ENCODE peak calls at places on chromosomes 7 and 10, in nine cellular contexts. One of them, this sample, is unnamed.

GRCh38 chr7:18859331-18859730 is 258.1 kb downstream of the TWIST1 start:
- DNase-seq in activated CD8-positive, alpha-beta memory T cell treated with anti-CD3 and anti-CD28 coated beads for 48 hours: no peak
- DNase-seq in naive thymus-derived CD4-positive, alpha-beta T cell: no peak
- DNase-seq in coronary artery: no peak
- DNase-seq in stimulated activated CD4-positive, alpha-beta T cell treated with anti-CD3 and anti-CD28 coated beads, Interleukin-15, amount 100 ng/mL, for 24 hours: no peak
- DNase-seq in upper lobe of right lung: no peak
- DNase-seq in activated T-cell treated with anti-CD3 and anti-CD28 coated beads for 1 hour: no peak
- DNase-seq in DMS153: no peak
- DNase-seq in NCI-H1694 treated with DMSO at 0.1 percent for 48 hours: no peak
- DNase-seq in this sample: no peak

GRCh38 chr10:63157845-63158624 is 24.9 kb downstream of the NRBF2 start:
- DNase-seq in activated T-cell treated with anti-CD3 and anti-CD28 coated beads for 1 hour: peak; percentile 7
- DNase-seq in stimulated activated CD4-positive, alpha-beta T cell treated with anti-CD3 and anti-CD28 coated beads, Interleukin-15, amount 100 ng/mL, for 24 hours: peak; percentile 41
- DNase-seq in naive thymus-derived CD4-positive, alpha-beta T cell: peak; percentile 61
- DNase-seq in NCI-H1694 treated with DMSO at 0.1 percent for 48 hours: peak; percentile 72
- DNase-seq in DMS153: peak; percentile 59
- DNase-seq in activated CD8-positive, alpha-beta memory T cell treated with anti-CD3 and anti-CD28 coated beads for 48 hours: no peak
- DNase-seq in coronary artery: no peak
- DNase-seq in upper lobe of right lung: no peak
- DNase-seq in this sample: peak; percentile 31

GRCh38 chr10:129522041-129522585 is 55.1 kb downstream of the MGMT start:
- DNase-seq in NCI-H1694 treated with DMSO at 0.1 percent for 48 hours: no peak
- DNase-seq in stimulated activated CD4-positive, alpha-beta T cell treated with anti-CD3 and anti-CD28 coated beads, Interleukin-15, amount 100 ng/mL, for 24 hours: no peak
- DNase-seq in activated CD8-positive, alpha-beta memory T cell treated with anti-CD3 and anti-CD28 coated beads for 48 hours: no peak
- DNase-seq in DMS153: no peak
- DNase-seq in naive thymus-derived CD4-positive, alpha-beta T cell: no peak
- DNase-seq in upper lobe of right lung: no peak
- DNase-seq in coronary artery: no peak
- DNase-seq in activated T-cell treated with anti-CD3 and anti-CD28 coated beads for 1 hour: no peak
- DNase-seq in this sample: no peak

GRCh38 chr7:102974366-102975236 is 61.8 kb downstream of the LRRC17 start:
- DNase-seq in NCI-H1694 treated with DMSO at 0.1 percent for 48 hours: no peak
- DNase-seq in activated T-cell treated with anti-CD3 and anti-CD28 coated beads for 1 hour: no peak
- DNase-seq in DMS153: no peak
- DNase-seq in stimulated activated CD4-positive, alpha-beta T cell treated with anti-CD3 and anti-CD28 coated beads, Interleukin-15, amount 100 ng/mL, for 24 hours: no peak
- DNase-seq in activated CD8-positive, alpha-beta memory T cell treated with anti-CD3 and anti-CD28 coated beads for 48 hours: no peak
- DNase-seq in naive thymus-derived CD4-positive, alpha-beta T cell: no peak
- DNase-seq in upper lobe of right lung: no peak
- DNase-seq in coronary artery: no peak
- DNase-seq in this sample: no peak

GRCh38 chr10:132632851-132633684 is 95.5 kb downstream of the INPP5A start:
- DNase-seq in naive thymus-derived CD4-positive, alpha-beta T cell: no peak
- DNase-seq in DMS153: no peak
- DNase-seq in activated T-cell treated with anti-CD3 and anti-CD28 coated beads for 1 hour: no peak
- DNase-seq in coronary artery: no peak
- DNase-seq in upper lobe of right lung: peak; percentile 44
- DNase-seq in NCI-H1694 treated with DMSO at 0.1 percent for 48 hours: no peak
- DNase-seq in activated CD8-positive, alpha-beta memory T cell treated with anti-CD3 and anti-CD28 coated beads for 48 hours: no peak
- DNase-seq in stimulated activated CD4-positive, alpha-beta T cell treated with anti-CD3 and anti-CD28 coated beads, Interleukin-15, amount 100 ng/mL, for 24 hours: no peak
- DNase-seq in this sample: no peak

GRCh38 chr10:25467861-25468260 is 293.1 kb downstream of the GPR158 start:
- DNase-seq in stimulated activated CD4-positive, alpha-beta T cell treated with anti-CD3 and anti-CD28 coated beads, Interleukin-15, amount 100 ng/mL, for 24 hours: no peak
- DNase-seq in activated CD8-positive, alpha-beta memory T cell treated with anti-CD3 and anti-CD28 coated beads for 48 hours: no peak
- DNase-seq in activated T-cell treated with anti-CD3 and anti-CD28 coated beads for 1 hour: no peak
- DNase-seq in DMS153: no peak
- DNase-seq in naive thymus-derived CD4-positive, alpha-beta T cell: no peak
- DNase-seq in coronary artery: no peak
- DNase-seq in upper lobe of right lung: no peak
- DNase-seq in NCI-H1694 treated with DMSO at 0.1 percent for 48 hours: no peak
- DNase-seq in this sample: no peak

GRCh38 chr10:81081887-81082620 is 544.4 kb downstream of the SH2D4B start:
- DNase-seq in NCI-H1694 treated with DMSO at 0.1 percent for 48 hours: no peak
- DNase-seq in upper lobe of right lung: no peak
- DNase-seq in DMS153: no peak
- DNase-seq in activated CD8-positive, alpha-beta memory T cell treated with anti-CD3 and anti-CD28 coated beads for 48 hours: no peak
- DNase-seq in activated T-cell treated with anti-CD3 and anti-CD28 coated beads for 1 hour: no peak
- DNase-seq in naive thymus-derived CD4-positive, alpha-beta T cell: no peak
- DNase-seq in stimulated activated CD4-positive, alpha-beta T cell treated with anti-CD3 and anti-CD28 coated beads, Interleukin-15, amount 100 ng/mL, for 24 hours: no peak
- DNase-seq in coronary artery: no peak
- DNase-seq in this sample: no peak

GRCh38 chr7:116218051-116218645 is 7.8 kb downstream of the TES start:
- DNase-seq in stimulated activated CD4-positive, alpha-beta T cell treated with anti-CD3 and anti-CD28 coated beads, Interleukin-15, amount 100 ng/mL, for 24 hours: no peak
- DNase-seq in coronary artery: no peak
- DNase-seq in activated CD8-positive, alpha-beta memory T cell treated with anti-CD3 and anti-CD28 coated beads for 48 hours: no peak
- DNase-seq in upper lobe of right lung: no peak
- DNase-seq in activated T-cell treated with anti-CD3 and anti-CD28 coated beads for 1 hour: no peak
- DNase-seq in DMS153: peak; percentile 64
- DNase-seq in NCI-H1694 treated with DMSO at 0.1 percent for 48 hours: no peak
- DNase-seq in naive thymus-derived CD4-positive, alpha-beta T cell: no peak
- DNase-seq in this sample: no peak

GRCh38 chr10:97278491-97278989 is 13.9 kb downstream of the ARHGAP19 start:
- DNase-seq in DMS153: peak; percentile 37
- DNase-seq in stimulated activated CD4-positive, alpha-beta T cell treated with anti-CD3 and anti-CD28 coated beads, Interleukin-15, amount 100 ng/mL, for 24 hours: no peak
- DNase-seq in activated T-cell treated with anti-CD3 and anti-CD28 coated beads for 1 hour: no peak
- DNase-seq in naive thymus-derived CD4-positive, alpha-beta T cell: peak; percentile 50
- DNase-seq in NCI-H1694 treated with DMSO at 0.1 percent for 48 hours: peak; percentile 72
- DNase-seq in upper lobe of right lung: no peak
- DNase-seq in coronary artery: no peak
- DNase-seq in activated CD8-positive, alpha-beta memory T cell treated with anti-CD3 and anti-CD28 coated beads for 48 hours: no peak
- DNase-seq in this sample: peak; percentile 3

GRCh38 chr7:151795168-151795754 is 81.7 kb downstream of the PRKAG2 start:
- DNase-seq in upper lobe of right lung: peak; percentile 64
- DNase-seq in NCI-H1694 treated with DMSO at 0.1 percent for 48 hours: no peak
- DNase-seq in DMS153: no peak
- DNase-seq in stimulated activated CD4-positive, alpha-beta T cell treated with anti-CD3 and anti-CD28 coated beads, Interleukin-15, amount 100 ng/mL, for 24 hours: peak; percentile 91
- DNase-seq in activated T-cell treated with anti-CD3 and anti-CD28 coated beads for 1 hour: peak; percentile 9
- DNase-seq in activated CD8-positive, alpha-beta memory T cell treated with anti-CD3 and anti-CD28 coated beads for 48 hours: peak; percentile 54
- DNase-seq in naive thymus-derived CD4-positive, alpha-beta T cell: no peak
- DNase-seq in coronary artery: no peak
- DNase-seq in this sample: no peak

GRCh38 chr10:79223001-79223345 is 124.3 kb upstream of the PPIF start:
- DNase-seq in stimulated activated CD4-positive, alpha-beta T cell treated with anti-CD3 and anti-CD28 coated beads, Interleukin-15, amount 100 ng/mL, for 24 hours: no peak
- DNase-seq in activated CD8-positive, alpha-beta memory T cell treated with anti-CD3 and anti-CD28 coated beads for 48 hours: no peak
- DNase-seq in DMS153: no peak
- DNase-seq in activated T-cell treated with anti-CD3 and anti-CD28 coated beads for 1 hour: no peak
- DNase-seq in upper lobe of right lung: no peak
- DNase-seq in NCI-H1694 treated with DMSO at 0.1 percent for 48 hours: peak; percentile 43
- DNase-seq in coronary artery: no peak
- DNase-seq in naive thymus-derived CD4-positive, alpha-beta T cell: no peak
- DNase-seq in this sample: no peak

GRCh38 chr7:136441835-136442234 is 426.6 kb upstream of the CHRM2 start:
- DNase-seq in stimulated activated CD4-positive, alpha-beta T cell treated with anti-CD3 and anti-CD28 coated beads, Interleukin-15, amount 100 ng/mL, for 24 hours: no peak
- DNase-seq in activated T-cell treated with anti-CD3 and anti-CD28 coated beads for 1 hour: no peak
- DNase-seq in activated CD8-positive, alpha-beta memory T cell treated with anti-CD3 and anti-CD28 coated beads for 48 hours: no peak
- DNase-seq in NCI-H1694 treated with DMSO at 0.1 percent for 48 hours: no peak
- DNase-seq in DMS153: no peak
- DNase-seq in naive thymus-derived CD4-positive, alpha-beta T cell: no peak
- DNase-seq in upper lobe of right lung: no peak
- DNase-seq in coronary artery: no peak
- DNase-seq in this sample: no peak

GRCh38 chr10:5894873-5895272 is 4.8 kb downstream of the FBH1 start:
- DNase-seq in activated T-cell treated with anti-CD3 and anti-CD28 coated beads for 1 hour: no peak
- DNase-seq in activated CD8-positive, alpha-beta memory T cell treated with anti-CD3 and anti-CD28 coated beads for 48 hours: no peak
- DNase-seq in coronary artery: no peak
- DNase-seq in DMS153: no peak
- DNase-seq in NCI-H1694 treated with DMSO at 0.1 percent for 48 hours: no peak
- DNase-seq in stimulated activated CD4-positive, alpha-beta T cell treated with anti-CD3 and anti-CD28 coated beads, Interleukin-15, amount 100 ng/mL, for 24 hours: no peak
- DNase-seq in naive thymus-derived CD4-positive, alpha-beta T cell: no peak
- DNase-seq in upper lobe of right lung: no peak
- DNase-seq in this sample: no peak

GRCh38 chr10:70909326-70909935 is 21.1 kb upstream of the PCBD1 start:
- DNase-seq in coronary artery: no peak
- DNase-seq in activated T-cell treated with anti-CD3 and anti-CD28 coated beads for 1 hour: no peak
- DNase-seq in upper lobe of right lung: peak; percentile 47
- DNase-seq in naive thymus-derived CD4-positive, alpha-beta T cell: no peak
- DNase-seq in activated CD8-positive, alpha-beta memory T cell treated with anti-CD3 and anti-CD28 coated beads for 48 hours: no peak
- DNase-seq in stimulated activated CD4-positive, alpha-beta T cell treated with anti-CD3 and anti-CD28 coated beads, Interleukin-15, amount 100 ng/mL, for 24 hours: no peak
- DNase-seq in NCI-H1694 treated with DMSO at 0.1 percent for 48 hours: no peak
- DNase-seq in DMS153: no peak
- DNase-seq in this sample: no peak

GRCh38 chr10:30858499-30858898 is 173.2 kb downstream of the ZNF438 start:
- DNase-seq in coronary artery: no peak
- DNase-seq in activated CD8-positive, alpha-beta memory T cell treated with anti-CD3 and anti-CD28 coated beads for 48 hours: no peak
- DNase-seq in stimulated activated CD4-positive, alpha-beta T cell treated with anti-CD3 and anti-CD28 coated beads, Interleukin-15, amount 100 ng/mL, for 24 hours: no peak
- DNase-seq in NCI-H1694 treated with DMSO at 0.1 percent for 48 hours: no peak
- DNase-seq in upper lobe of right lung: no peak
- DNase-seq in naive thymus-derived CD4-positive, alpha-beta T cell: no peak
- DNase-seq in activated T-cell treated with anti-CD3 and anti-CD28 coated beads for 1 hour: no peak
- DNase-seq in DMS153: no peak
- DNase-seq in this sample: no peak

GRCh38 chr10:115936926-115937755 is 335.9 kb downstream of the GFRA1 start:
- DNase-seq in NCI-H1694 treated with DMSO at 0.1 percent for 48 hours: no peak
- DNase-seq in activated CD8-positive, alpha-beta memory T cell treated with anti-CD3 and anti-CD28 coated beads for 48 hours: no peak
- DNase-seq in coronary artery: no peak
- DNase-seq in upper lobe of right lung: no peak
- DNase-seq in naive thymus-derived CD4-positive, alpha-beta T cell: no peak
- DNase-seq in stimulated activated CD4-positive, alpha-beta T cell treated with anti-CD3 and anti-CD28 coated beads, Interleukin-15, amount 100 ng/mL, for 24 hours: no peak
- DNase-seq in DMS153: no peak
- DNase-seq in activated T-cell treated with anti-CD3 and anti-CD28 coated beads for 1 hour: no peak
- DNase-seq in this sample: no peak

GRCh38 chr7:113504691-113505090 is 386.3 kb upstream of the SMIM30 start:
- DNase-seq in coronary artery: no peak
- DNase-seq in naive thymus-derived CD4-positive, alpha-beta T cell: no peak
- DNase-seq in upper lobe of right lung: no peak
- DNase-seq in activated T-cell treated with anti-CD3 and anti-CD28 coated beads for 1 hour: no peak
- DNase-seq in activated CD8-positive, alpha-beta memory T cell treated with anti-CD3 and anti-CD28 coated beads for 48 hours: no peak
- DNase-seq in stimulated activated CD4-positive, alpha-beta T cell treated with anti-CD3 and anti-CD28 coated beads, Interleukin-15, amount 100 ng/mL, for 24 hours: no peak
- DNase-seq in DMS153: no peak
- DNase-seq in NCI-H1694 treated with DMSO at 0.1 percent for 48 hours: no peak
- DNase-seq in this sample: no peak

GRCh38 chr10:129725890-129726631 is 238.0 kb downstream of the EBF3 start:
- DNase-seq in NCI-H1694 treated with DMSO at 0.1 percent for 48 hours: no peak
- DNase-seq in naive thymus-derived CD4-positive, alpha-beta T cell: no peak
- DNase-seq in activated T-cell treated with anti-CD3 and anti-CD28 coated beads for 1 hour: no peak
- DNase-seq in upper lobe of right lung: no peak
- DNase-seq in activated CD8-positive, alpha-beta memory T cell treated with anti-CD3 and anti-CD28 coated beads for 48 hours: no peak
- DNase-seq in DMS153: no peak
- DNase-seq in stimulated activated CD4-positive, alpha-beta T cell treated with anti-CD3 and anti-CD28 coated beads, Interleukin-15, amount 100 ng/mL, for 24 hours: no peak
- DNase-seq in coronary artery: no peak
- DNase-seq in this sample: no peak

GRCh38 chr10:126135177-126135576 is 238.8 kb downstream of the FANK1 start:
- DNase-seq in upper lobe of right lung: no peak
- DNase-seq in activated CD8-positive, alpha-beta memory T cell treated with anti-CD3 and anti-CD28 coated beads for 48 hours: no peak
- DNase-seq in coronary artery: no peak
- DNase-seq in DMS153: no peak
- DNase-seq in stimulated activated CD4-positive, alpha-beta T cell treated with anti-CD3 and anti-CD28 coated beads, Interleukin-15, amount 100 ng/mL, for 24 hours: peak; percentile 8
- DNase-seq in naive thymus-derived CD4-positive, alpha-beta T cell: no peak
- DNase-seq in activated T-cell treated with anti-CD3 and anti-CD28 coated beads for 1 hour: no peak
- DNase-seq in NCI-H1694 treated with DMSO at 0.1 percent for 48 hours: no peak
- DNase-seq in this sample: no peak

GRCh38 chr7:12759112-12759511 is 71.7 kb downstream of the ARL4A start:
- DNase-seq in upper lobe of right lung: no peak
- DNase-seq in naive thymus-derived CD4-positive, alpha-beta T cell: no peak
- DNase-seq in stimulated activated CD4-positive, alpha-beta T cell treated with anti-CD3 and anti-CD28 coated beads, Interleukin-15, amount 100 ng/mL, for 24 hours: no peak
- DNase-seq in activated CD8-positive, alpha-beta memory T cell treated with anti-CD3 and anti-CD28 coated beads for 48 hours: no peak
- DNase-seq in coronary artery: no peak
- DNase-seq in DMS153: no peak
- DNase-seq in activated T-cell treated with anti-CD3 and anti-CD28 coated beads for 1 hour: no peak
- DNase-seq in NCI-H1694 treated with DMSO at 0.1 percent for 48 hours: no peak
- DNase-seq in this sample: peak; percentile 69

GRCh38 chr7:18866359-18867036 is 250.9 kb downstream of the TWIST1 start:
- DNase-seq in stimulated activated CD4-positive, alpha-beta T cell treated with anti-CD3 and anti-CD28 coated beads, Interleukin-15, amount 100 ng/mL, for 24 hours: no peak
- DNase-seq in NCI-H1694 treated with DMSO at 0.1 percent for 48 hours: no peak
- DNase-seq in DMS153: no peak
- DNase-seq in coronary artery: peak; percentile 77
- DNase-seq in activated CD8-positive, alpha-beta memory T cell treated with anti-CD3 and anti-CD28 coated beads for 48 hours: no peak
- DNase-seq in activated T-cell treated with anti-CD3 and anti-CD28 coated beads for 1 hour: no peak
- DNase-seq in upper lobe of right lung: no peak
- DNase-seq in naive thymus-derived CD4-positive, alpha-beta T cell: no peak
- DNase-seq in this sample: no peak

This sample was measured in NCI-H2081 treated with DMSO at 0.1 percent for 48 hours.